ENCODE peak calls at places on chromosomes 7 and 10, in four cellular contexts. G is uterus, I is tibial artery, H is GM23338. T is an unnamed sample.

GRCh38 chr10:87942884-87943527 is 79.6 kb downstream of the PTEN start:
- DNase-seq in G (no peak), I (no peak), H (no peak), T (no peak)

GRCh38 chr7:82183633-82184032 is 259.9 kb downstream of the CACNA2D1 start:
- DNase-seq in G (no peak), I (no peak), H (no peak), T (no peak)

GRCh38 chr10:27104919-27105318 is 4.6 kb upstream of the ANKRD26 start:
- DNase-seq in G (no peak), I (no peak), H (no peak), T (no peak)

GRCh38 chr10:27319752-27320561 is 79.4 kb upstream of the ACBD5 start:
- DNase-seq in G (peak), I (peak), H (peak), T (no peak)

GRCh38 chr7:38796636-38797501 is 112.1 kb downstream of the VPS41 start:
- DNase-seq in G (peak), I (no peak), H (peak), T (no peak)

GRCh38 chr10:17386616-17387075 is 67.7 kb downstream of the ST8SIA6 start:
- DNase-seq in G (no peak), I (no peak), H (peak), T (peak)

GRCh38 chr7:127935847-127936376 is 95.3 kb downstream of the LRRC4 start:
- DNase-seq in G (no peak), I (no peak), H (no peak), T (no peak)

GRCh38 chr7:7221602-7222038 is 39.3 kb downstream of the C1GALT1 start:
- DNase-seq in G (no peak), I (no peak), H (no peak), T (no peak)

GRCh38 chr10:42836771-42837468 is 54.3 kb downstream of the BMS1 start:
- DNase-seq in G (no peak), I (no peak), H (peak), T (no peak)

GRCh38 chr7:7242899-7243298 is 60.6 kb downstream of the C1GALT1 start:
- DNase-seq in G (no peak), I (no peak), H (no peak), T (no peak)

GRCh38 chr7:30065746-30066145 is 37.5 kb downstream of the PLEKHA8 start:
- DNase-seq in G (no peak), I (no peak), H (no peak), T (no peak)

GRCh38 chr10:97519342-97519741 is 20.6 kb downstream of the UBTD1 start:
- DNase-seq in G (no peak), I (no peak), H (no peak), T (no peak)

GRCh38 chr7:57449904-57450303 is at the start of gene ZNF716:
- DNase-seq in G (no peak), I (no peak), H (no peak), T (no peak)

GRCh38 chr10:98047009-98047741 is 16.8 kb upstream of the CRTAC1 start:
- DNase-seq in G (peak), I (no peak), H (no peak), T (no peak)

GRCh38 chr10:19749185-19749729 is 67.0 kb upstream of the PLXDC2 start:
- DNase-seq in G (no peak), I (no peak), H (no peak), T (no peak)

GRCh38 chr7:50704844-50705243 is 77.9 kb downstream of the GRB10 start:
- DNase-seq in G (no peak), I (no peak), H (no peak), T (no peak)

GRCh38 chr10:68105820-68106219 is 3.5 kb upstream of the MYPN start:
- DNase-seq in G (no peak), I (no peak), H (no peak), T (no peak)
- H3K4me3 ChIP-seq in G (no peak), I (no peak), H (no peak), T (no peak)

GRCh38 chr10:14801693-14802092 is 27.0 kb upstream of the FAM107B start:
- DNase-seq in G (no peak), I (no peak), H (peak), T (no peak)
- TF ChIP-seq CTCF in G (no peak), I (no peak), H (peak), T (no peak)

DNA sequence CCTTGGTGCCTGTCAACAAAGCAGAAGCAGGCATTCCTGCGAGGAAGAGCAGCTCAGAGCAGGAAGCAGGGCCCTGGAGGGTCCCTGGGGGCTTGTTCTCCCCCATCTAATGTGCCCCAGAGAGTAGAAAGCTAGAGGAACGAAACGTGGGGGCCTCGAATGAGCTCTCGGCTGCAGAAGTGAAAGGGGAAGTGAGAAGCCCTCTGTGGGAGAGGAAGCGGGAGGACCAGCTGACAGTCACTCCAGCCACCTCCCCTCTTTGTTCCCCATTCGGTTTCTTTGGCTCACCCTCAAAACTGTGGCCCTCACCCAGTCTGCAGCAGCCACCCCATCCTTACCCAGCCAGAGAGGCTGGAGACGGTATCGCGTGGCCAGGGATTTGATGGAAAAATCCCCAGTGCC is 25.0 kb downstream of the C10orf105 start:
- DNase-seq in G (no peak), I (no peak), H (no peak), T (no peak)
- H3K4me3 ChIP-seq in G (no peak), I (no peak), H (no peak), T (no peak)

GRCh38 chr10:13491747-13492360 is 37.0 kb downstream of the BEND7 start:
- DNase-seq in G (no peak), I (no peak), H (no peak), T (peak)

GRCh38 chr10:13496164-13496563 is 32.6 kb downstream of the BEND7 start:
- DNase-seq in G (no peak), I (no peak), H (no peak), T (no peak)

GRCh38 chr10:13490503-13490902 is 38.3 kb downstream of the BEND7 start:
- DNase-seq in G (no peak), I (no peak), H (no peak), T (no peak)

GRCh38 chr10:13489035-13489434 is 39.8 kb downstream of the BEND7 start:
- DNase-seq in G (no peak), I (no peak), H (peak), T (no peak)

DNA sequence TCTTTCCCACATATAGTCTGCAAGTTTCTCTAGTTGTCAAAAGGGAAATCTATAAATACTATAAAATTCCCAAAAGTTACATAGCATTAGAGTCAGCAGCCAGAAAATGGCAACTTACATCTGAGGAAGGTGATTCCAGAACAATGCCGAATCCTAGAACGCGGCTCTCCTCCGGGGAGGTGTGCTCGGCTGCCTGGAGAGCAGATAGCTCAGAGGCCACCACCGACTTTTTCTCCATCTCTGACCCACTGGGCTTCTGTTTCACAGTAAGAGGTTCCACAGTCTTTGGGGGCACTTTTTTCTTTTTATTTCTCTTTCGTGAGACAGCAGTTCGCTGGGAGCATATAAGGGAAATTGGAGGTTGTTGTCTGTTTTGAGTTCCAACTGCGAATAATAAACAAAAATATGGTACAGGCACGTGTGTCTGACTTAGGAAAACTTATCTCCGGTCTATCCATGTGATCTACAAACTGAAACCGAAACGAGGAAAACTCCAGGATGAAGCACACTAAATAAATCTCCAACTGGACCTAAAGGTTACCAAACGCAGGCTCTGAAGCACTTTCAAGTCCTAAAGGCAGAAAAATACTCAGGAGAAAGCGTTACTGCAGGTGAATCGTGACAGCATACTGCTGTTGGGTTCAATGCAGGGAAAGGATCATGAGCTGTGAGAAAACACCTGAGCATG is 36.2 kb downstream of the BEND7 start:
- DNase-seq in G (no peak), I (no peak), H (no peak), T (no peak)
- TF ChIP-seq CTCF in G (no peak), I (no peak), H (no peak), T (no peak)

GRCh38 chr7:64308019-64308275 is 5.8 kb upstream of the ZNF736 start:
- DNase-seq in G (no peak), I (no peak), H (no peak), T (no peak)
- H3K4me3 ChIP-seq in G (peak), I (peak), H (peak), T (peak)

T was measured in LNCaP clone FGC.